ENCODE peak calls at places on chromosomes 16 and 17, in six cellular contexts. I is activated CD4-positive, CD25-positive, alpha-beta regulatory T cell; M is cortex of kidney; R is psoas muscle; L is caudate nucleus; J is renal cortical epithelial cell. V is an unnamed sample.

GRCh38 chr16:50538411-50539052 is 9.7 kb upstream of the NKD1 start:
- DNase-seq in J (no peak), I (no peak), R (no peak), M (no peak), L (no peak), V (peak; percentile 53)

GRCh38 chr17:69325518-69326301 is 1.2 kb downstream of the ABCA5 start:
- DNase-seq in R (no peak), J (no peak), L (no peak), I (no peak), M (no peak), V (no peak)

GRCh38 chr16:1158456-1159324 is 5.8 kb downstream of the CACNA1H start:
- DNase-seq in I (no peak), J (no peak), L (no peak), R (peak; percentile 64), M (no peak), V (peak; percentile 78)

GRCh38 chr16:81612351-81613170 is 166.5 kb upstream of the PLCG2 start:
- DNase-seq in R (no peak), M (no peak), L (no peak), J (no peak), I (no peak), V (no peak)

GRCh38 chr17:67506966-67507365 is 129.9 kb downstream of the PITPNC1 start:
- DNase-seq in J (peak; percentile 62), I (no peak), M (no peak), L (no peak), R (no peak), V (no peak)

GRCh38 chr17:82370471-82371332 is 863 bp upstream of the UTS2R start:
- DNase-seq in J (no peak), I (no peak), M (no peak), L (no peak), R (no peak), V (peak; percentile 51)

GRCh38 chr16:3789375-3790067 is 72.2 kb upstream of the TRAP1 start:
- DNase-seq in L (no peak), M (no peak), I (no peak), J (peak; percentile 30), R (no peak), V (no peak)

GRCh38 chr17:71208111-71208704 is 912.6 kb upstream of the SOX9 start:
- DNase-seq in M (no peak), J (peak; percentile 69), I (no peak), L (no peak), R (no peak), V (no peak)

GRCh38 chr16:4938683-4939030 is 1.7 kb upstream of the PPL start:
- DNase-seq in L (no peak), J (no peak), I (no peak), R (no peak), M (no peak), V (no peak)

GRCh38 chr16:34803683-34804416 is 1344.4 kb downstream of the TP53TG3F start:
- DNase-seq in R (peak; percentile 11), J (no peak), L (no peak), M (no peak), I (no peak), V (peak; percentile 56)

GRCh38 chr16:52071101-52071500 is 475.8 kb downstream of the TOX3 start:
- DNase-seq in L (no peak), I (no peak), M (no peak), J (no peak), R (no peak), V (no peak)

GRCh38 chr16:945271-946047 is 25.3 kb downstream of the LMF1 start:
- DNase-seq in R (no peak), L (no peak), J (peak; percentile 3), I (no peak), M (no peak), V (no peak)

GRCh38 chr17:82020874-82021727 is 1.6 kb downstream of the CENPX start:
- DNase-seq in R (peak; percentile 74), L (peak; percentile 57), J (peak; percentile 66), M (no peak), I (peak; percentile 22), V (no peak)

GRCh38 chr16:83105279-83106077 is 478.7 kb downstream of the CDH13 start:
- DNase-seq in L (no peak), J (no peak), R (no peak), M (no peak), I (no peak), V (no peak)

GRCh38 chr17:57935833-57936807 is 19.1 kb downstream of the CUEDC1 start:
- DNase-seq in R (peak; percentile 69), M (no peak), L (peak; percentile 60), I (no peak), J (peak; percentile 69), V (peak; percentile 84)

GRCh38 chr16:30186782-30187555 is 3.6 kb downstream of the CORO1A start:
- DNase-seq in L (no peak), J (no peak), R (peak; percentile 78), I (peak; percentile 77), M (no peak), V (peak; percentile 92)

GRCh38 chr16:84663433-84664101 is 15.3 kb downstream of the KLHL36 start:
- DNase-seq in R (no peak), L (no peak), J (no peak), M (no peak), I (no peak), V (no peak)

GRCh38 chr17:19553036-19553435 is 19.4 kb downstream of the SLC47A1 start:
- DNase-seq in L (no peak), I (no peak), J (no peak), M (no peak), R (no peak), V (no peak)

GRCh38 chr17:43976956-43977837 is 23.5 kb upstream of the PYY start:
- DNase-seq in J (no peak), I (no peak), R (no peak), M (no peak), L (no peak), V (no peak)

GRCh38 chr17:80082403-80083135 is 18.8 kb upstream of the GAA start:
- DNase-seq in M (no peak), R (peak; percentile 45), I (peak; percentile 32), L (no peak), J (peak; percentile 73), V (no peak)

GRCh38 chr16:76668207-76668725 is 391.1 kb downstream of the CNTNAP4 start:
- DNase-seq in M (no peak), R (no peak), J (no peak), L (no peak), I (no peak), V (no peak)

GRCh38 chr16:85570213-85570734 is 42.8 kb upstream of the GSE1 start:
- DNase-seq in I (no peak), M (no peak), J (peak; percentile 77), L (no peak), R (no peak), V (no peak)

GRCh38 chr17:79006001-79006400 is 3.6 kb downstream of the CANT1 start:
- DNase-seq in J (no peak), L (no peak), I (no peak), M (no peak), R (no peak), V (no peak)

GRCh38 chr16:7524419-7524818 is 191.8 kb downstream of the RBFOX1 start:
- DNase-seq in J (no peak), M (no peak), R (no peak), L (peak; percentile 9), I (no peak), V (no peak)

GRCh38 chr16:68700120-68700519 is 37.0 kb upstream of the CDH1 start:
- DNase-seq in M (no peak), L (no peak), R (no peak), I (no peak), J (peak; percentile 53), V (no peak)

GRCh38 chr17:13631541-13631940 is 29.8 kb upstream of the HS3ST3A1 start:
- DNase-seq in J (peak; percentile 14), R (no peak), L (no peak), I (no peak), M (no peak), V (no peak)

V was measured in Right ventricle myocardium inferior.